ENCODE peak calls at places on chromosomes 3 and 15, in seven cellular contexts. J is breast epithelium; O is CD8-positive, alpha-beta T cell; K is tibial nerve; H is thoracic aorta; M is testis; W is uterus. Q is an unnamed sample. For H3K36me3, the result is how much of the 10 kb centered on the place peaks cover.

GRCh38 chr3:109059289-109059688 is 58.6 kb downstream of the MORC1 start:
- DNase-seq in K (no peak), J (no peak), W (no peak), H (no peak), O (no peak), M (no peak), Q (no peak)

GRCh38 chr3:169618894-169619792 is 44.4 kb downstream of the MECOM start:
- DNase-seq in H (no peak), W (no peak), M (peak), J (no peak), O (no peak), K (no peak), Q (no peak)

GRCh38 chr3:87489892-87490291 is 213.5 kb upstream of the POU1F1 start:
- DNase-seq in H (no peak), J (no peak), M (no peak), O (no peak), K (no peak), W (no peak), Q (no peak)

GRCh38 chr3:52231502-52232278 is 6.2 kb upstream of the TLR9 start:
- DNase-seq in W (peak), K (peak), H (no peak), O (peak), M (peak), J (no peak), Q (no peak)

GRCh38 chr15:62903437-62903836 is 139.1 kb upstream of the TPM1 start:
- DNase-seq in O (no peak), H (no peak), M (no peak), J (no peak), K (no peak), W (no peak), Q (no peak)

GRCh38 chr3:149487598-149488197 is 13.2 kb downstream of the TM4SF4 start:
- DNase-seq in O (no peak), J (no peak), H (no peak), K (no peak), M (no peak), W (no peak), Q (no peak)

GRCh38 chr3:186315581-186316354 is 46.3 kb downstream of the DGKG start:
- DNase-seq in M (no peak), W (no peak), K (no peak), O (no peak), J (no peak), H (no peak), Q (no peak)

GRCh38 chr15:36232491-36232890 is 346.9 kb upstream of the CDIN1 start:
- DNase-seq in H (no peak), W (no peak), J (no peak), M (no peak), O (no peak), K (no peak), Q (no peak)

GRCh38 chr15:70152070-70152480 is 54.4 kb upstream of the TLE3 start:
- DNase-seq in J (no peak), W (no peak), M (no peak), H (no peak), K (no peak), O (no peak), Q (no peak)

GRCh38 chr3:121970047-121970446 is 52.0 kb downstream of the ILDR1 start:
- DNase-seq in H (no peak), K (no peak), M (no peak), W (no peak), O (no peak), J (no peak), Q (no peak)

GRCh38 chr15:36880226-36880912 is 220.0 kb downstream of the MEIS2 start:
- DNase-seq in J (no peak), M (no peak), K (no peak), W (no peak), H (no peak), O (no peak), Q (no peak)

GRCh38 chr3:38297947-38298711 is 16.0 kb downstream of the SLC22A14 start:
- DNase-seq in O (no peak), J (no peak), K (no peak), W (no peak), H (no peak), M (no peak), Q (no peak)

GRCh38 chr3:107797586-107797985 is 274.8 kb downstream of the BBX start:
- DNase-seq in W (no peak), K (no peak), M (no peak), O (no peak), H (no peak), J (no peak), Q (no peak)

GRCh38 chr3:71998995-71999673 is 214.2 kb upstream of the PROK2 start:
- DNase-seq in W (peak), K (no peak), O (no peak), J (no peak), M (no peak), H (no peak), Q (no peak)

GRCh38 chr3:143895805-143896204 is 47.5 kb upstream of the SLC9A9 start:
- DNase-seq in M (no peak), K (no peak), O (no peak), H (no peak), W (no peak), J (no peak), Q (no peak)

GRCh38 chr15:63491116-63491817 is 13.1 kb upstream of the USP3 start:
- DNase-seq in J (no peak), O (no peak), K (no peak), W (no peak), M (no peak), H (no peak), Q (no peak)

GRCh38 chr15:70195808-70196304 is 98.1 kb upstream of the TLE3 start:
- DNase-seq in O (no peak), J (peak), W (peak), K (peak), M (peak), H (peak), Q (no peak)

GRCh38 chr3:65439641-65440040 is 599.1 kb downstream of the MAGI1 start:
- DNase-seq in K (no peak), J (no peak), W (peak), M (peak), O (no peak), H (peak), Q (no peak)

GRCh38 chr15:74036271-74037170 is 42.0 kb downstream of the PML start:
- DNase-seq in H (no peak), M (peak), K (peak), J (no peak), O (no peak), W (peak), Q (peak)

GRCh38 chr3:73580343-73580742 is 44.4 kb downstream of the PDZRN3 start:
- DNase-seq in J (peak), H (no peak), O (no peak), W (peak), M (no peak), K (no peak), Q (no peak)

GRCh38 chr3:42660898-42661297 is 7.4 kb downstream of the ZBTB47 start:
- DNase-seq in K (no peak), M (peak), J (no peak), W (no peak), O (no peak), H (no peak), Q (no peak)

GRCh38 chr3:12812812-12813211 is 16.3 kb downstream of the CAND2 start:
- DNase-seq in W (no peak), O (no peak), K (no peak), J (no peak), H (no peak), M (no peak), Q (no peak)
- TF ChIP-seq CTCF in W (no peak), O (no peak), K (no peak), J (no peak), H (no peak), M (no peak), Q (no peak)

DNA sequence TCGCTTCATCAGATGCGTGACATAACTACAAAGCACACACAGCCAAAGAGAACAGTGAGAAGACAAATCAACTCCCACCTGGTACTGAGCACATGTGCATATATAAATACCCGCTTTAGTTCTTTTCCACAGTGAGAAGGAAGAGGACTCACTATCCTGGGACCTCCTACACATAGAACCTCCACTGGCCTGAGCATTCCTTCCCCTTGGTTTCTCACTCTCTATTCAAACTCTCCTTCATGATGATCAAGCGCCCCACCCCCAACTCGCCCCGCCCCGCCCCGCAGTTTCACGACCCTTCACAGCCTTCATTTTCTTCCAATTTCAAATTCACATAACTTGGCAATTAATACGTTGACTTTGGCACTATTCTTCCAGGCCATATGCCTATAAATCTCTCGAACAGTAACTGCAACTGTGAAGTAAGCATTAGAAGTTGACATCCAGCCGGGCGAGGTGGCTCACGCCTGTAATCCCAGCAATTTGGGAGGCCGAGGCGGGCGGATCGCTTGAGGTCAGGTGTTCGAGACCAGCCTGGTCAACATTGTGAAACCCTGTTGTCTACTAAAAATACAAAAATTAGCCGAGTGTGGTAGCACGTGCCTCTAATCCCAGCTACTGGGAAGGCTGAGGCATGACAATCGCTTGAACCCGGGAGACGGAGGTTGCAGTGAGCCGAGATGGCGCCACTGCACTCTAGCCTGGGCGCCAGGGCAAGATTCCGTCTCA is 1.1 kb downstream of the RPS17 start:
- DNase-seq in K (no peak), H (no peak), O (no peak), J (no peak), M (no peak), W (no peak), Q (no peak)
- H3K27ac ChIP-seq in K (peak), H (peak), O (peak), J (peak), M (peak), W (peak), Q (peak)

GRCh38 chr3:123655400-123655799 is 70.5 kb upstream of the HACD2 start:
- DNase-seq in W (no peak), H (no peak), O (no peak), J (no peak), K (no peak), M (no peak), Q (no peak)
- H3K36me3 ChIP-seq in W (under half), H (under half), O (under half), J (under half), K (under half), M (under half), Q (under half)

GRCh38 chr15:51917493-51917892 is 54.1 kb downstream of the LEO1 start:
- DNase-seq in W (no peak), M (no peak), H (no peak), O (no peak), K (no peak), J (no peak), Q (no peak)
- TF ChIP-seq CTCF in W (no peak), M (no peak), H (no peak), O (no peak), K (no peak), J (no peak), Q (no peak)

GRCh38 chr15:59278120-59278519 is 71.5 kb downstream of the LDHAL6B start:
- DNase-seq in O (no peak), M (no peak), H (no peak), W (no peak), J (no peak), K (no peak), Q (no peak)
- H3K27ac ChIP-seq in O (no peak), M (no peak), H (no peak), W (no peak), J (peak), K (peak), Q (no peak)

Q was measured in suprapubic skin.